ENCODE peak calls at places on chromosomes 16 and 17, in five cellular contexts. S is fibroblast of lung, T is AG09309, Q is cardiac muscle cell, X is GM06990. Z is an unnamed sample.

GRCh38 chr16:14564323-14564722 is 65.7 kb downstream of the PARN start:
- DNase-seq in S (no peak), T (no peak), Q (no peak), X (no peak), Z (no peak)

GRCh38 chr16:17431012-17431411 is 39.7 kb downstream of the XYLT1 start:
- DNase-seq in S (peak; percentile 65), T (no peak), Q (no peak), X (no peak), Z (no peak)

GRCh38 chr17:15480209-15480608 is 12.8 kb upstream of the CDRT4 start:
- DNase-seq in S (no peak), T (no peak), Q (no peak), X (no peak), Z (no peak)

GRCh38 chr17:51165680-51166197 is 472 bp upstream of the NME2 start:
- DNase-seq in S (peak; percentile 47), T (no peak), Q (no peak), X (no peak), Z (no peak)

GRCh38 chr17:74202879-74203432 is 522 bp upstream of the RPL38 start:
- DNase-seq in S (no peak), T (no peak), Q (no peak), X (no peak), Z (no peak)

GRCh38 chr17:57106107-57106835 is 21.2 kb downstream of the AKAP1 start:
- DNase-seq in S (no peak), T (no peak), Q (no peak), X (no peak), Z (no peak)

GRCh38 chr17:27535178-27535928 is 79.1 kb downstream of the KSR1 start:
- DNase-seq in S (peak; percentile 27), T (no peak), Q (no peak), X (no peak), Z (no peak)

GRCh38 chr16:9824191-9824590 is 358.0 kb downstream of the GRIN2A start:
- DNase-seq in S (no peak), T (no peak), Q (no peak), X (no peak), Z (no peak)

GRCh38 chr16:49608801-49609200 is 235.2 kb downstream of the C16orf78 start:
- DNase-seq in S (peak; percentile 73), T (peak; percentile 64), Q (peak; percentile 77), X (no peak), Z (no peak)

GRCh38 chr16:85202631-85203461 is 90.6 kb upstream of the CIBAR2 start:
- DNase-seq in S (peak; percentile 94), T (peak; percentile 67), Q (peak; percentile 98), X (no peak), Z (no peak)

GRCh38 chr17:2090804-2091534 is 36.1 kb downstream of the HIC1 start:
- DNase-seq in S (peak; percentile 98), T (peak; percentile 89), Q (peak; percentile 95), X (no peak), Z (no peak)

GRCh38 chr17:2095536-2095910 is 40.6 kb downstream of the HIC1 start:
- DNase-seq in S (no peak), T (no peak), Q (no peak), X (no peak), Z (no peak)

GRCh38 chr17:2093349-2093748 is 38.4 kb downstream of the HIC1 start:
- DNase-seq in S (no peak), T (no peak), Q (no peak), X (no peak), Z (no peak)

GRCh38 chr17:2092253-2092652 is 37.4 kb downstream of the HIC1 start:
- DNase-seq in S (no peak), T (no peak), Q (no peak), X (no peak), Z (no peak)

DNA sequence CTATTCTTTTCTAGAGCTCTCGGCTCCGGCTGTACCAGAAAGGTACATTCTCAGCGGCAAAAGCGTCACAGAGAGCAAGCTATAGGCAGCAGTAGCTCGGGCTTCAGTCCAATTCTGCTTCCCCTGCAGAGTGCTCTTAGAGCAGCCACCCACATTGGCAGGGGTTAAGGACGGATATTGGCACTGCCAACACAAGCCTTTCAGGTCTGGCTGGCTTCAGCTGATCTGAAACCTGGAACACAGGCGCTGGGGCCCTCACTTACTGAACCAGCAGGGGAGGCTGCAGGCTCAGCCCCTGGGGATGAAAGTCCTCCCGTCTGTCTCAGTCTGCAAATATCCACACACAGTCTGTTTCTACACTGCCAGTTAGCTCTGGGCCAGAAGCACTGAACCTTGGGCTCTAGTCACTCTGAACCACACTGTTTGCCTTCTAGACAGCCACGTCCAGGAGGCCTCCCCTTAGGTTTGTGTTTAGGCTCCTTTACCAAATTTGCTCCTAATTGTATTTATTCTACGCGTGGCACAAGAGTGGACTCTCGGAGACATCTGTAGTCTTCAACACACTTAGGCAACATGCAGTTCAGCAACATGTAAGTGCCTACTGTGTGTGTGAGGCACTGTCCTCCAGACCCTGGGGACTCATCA is 40.1 kb downstream of the HIC1 start:
- DNase-seq in S (peak; percentile 80), T (no peak), Q (peak; percentile 79), X (no peak), Z (peak; percentile 30)
- TF ChIP-seq CTCF in S (peak; percentile 80), T (peak; percentile 72), Q (peak; percentile 77), X (peak; percentile 48), Z (peak; percentile 40)

DNA sequence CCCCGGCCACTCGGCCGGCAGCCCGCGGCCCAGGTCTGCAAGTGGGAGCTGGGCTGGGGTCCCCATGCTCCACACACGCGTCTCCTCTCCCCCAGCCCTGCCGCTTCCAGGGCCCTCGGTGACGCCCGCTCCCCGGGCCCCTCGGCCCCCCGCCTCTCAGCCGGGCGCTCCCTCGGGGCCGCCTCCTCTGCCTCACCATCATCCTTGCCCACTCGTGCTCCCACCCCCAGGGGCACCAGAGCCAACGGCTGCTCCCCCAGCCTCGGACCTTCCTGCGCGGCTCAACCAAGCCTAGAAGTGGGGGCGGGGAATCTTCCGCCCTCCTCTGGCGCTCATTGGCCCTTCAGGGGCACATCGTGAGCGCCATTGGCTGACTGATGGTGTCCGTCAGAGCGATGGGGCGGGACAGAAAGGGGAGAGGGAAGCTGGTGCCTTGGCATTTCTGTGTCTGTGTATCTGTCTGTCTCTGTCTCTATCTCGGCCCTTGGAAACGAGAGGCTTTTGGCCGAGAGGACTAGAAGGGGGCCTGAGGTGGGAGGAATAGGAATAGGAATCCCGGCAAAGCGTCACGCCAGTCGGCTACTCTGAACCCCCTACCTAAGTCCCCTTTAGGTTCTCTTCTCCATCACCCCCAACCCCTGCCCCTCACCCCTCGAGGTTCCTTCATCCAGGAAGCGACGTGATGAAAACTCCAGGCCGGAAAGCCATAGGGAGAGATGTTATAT is 88.9 kb downstream of the CDC27 start:
- DNase-seq in S (peak; percentile 78), T (peak; percentile 45), Q (peak; percentile 91), X (peak; percentile 81), Z (peak; percentile 86)
- TF ChIP-seq CTCF in S (no peak), T (no peak), Q (no peak), X (no peak), Z (no peak)

DNA sequence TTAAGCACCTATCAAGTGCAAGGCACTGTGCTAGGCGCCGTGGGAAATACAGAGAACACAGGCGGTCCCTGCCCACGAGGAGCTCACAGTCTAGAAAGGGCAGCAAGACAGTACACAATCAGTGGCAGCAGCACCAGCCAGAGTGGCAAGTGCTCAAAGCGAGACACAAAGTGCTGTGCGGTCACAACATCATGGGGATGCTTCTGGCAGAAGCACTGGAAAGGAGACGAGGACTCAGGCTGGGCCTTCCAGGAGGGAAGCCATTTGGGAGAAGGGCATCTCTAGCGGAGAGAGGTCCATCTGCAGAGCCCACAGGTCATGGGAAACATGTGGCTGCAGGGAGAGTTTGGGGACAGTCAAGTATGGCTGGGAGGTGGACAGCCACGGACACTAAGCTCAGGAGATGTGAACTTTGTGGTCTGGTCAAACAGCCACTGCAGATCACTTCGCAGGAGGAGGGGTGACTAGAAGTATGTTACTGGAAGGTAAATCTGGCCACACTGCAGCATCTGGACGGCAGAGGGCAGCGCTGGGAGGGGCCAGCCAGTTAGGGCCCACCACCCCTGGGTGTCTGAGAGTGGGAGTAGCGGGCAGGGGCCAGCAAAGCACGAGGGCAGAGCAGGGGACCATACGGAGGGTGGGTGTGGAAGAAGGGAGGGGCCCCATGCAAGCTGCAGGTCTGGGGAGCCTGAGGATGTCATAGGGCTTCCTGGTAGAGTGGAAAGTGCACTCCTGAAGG is 71.1 kb downstream of the N4BP1 start:
- DNase-seq in S (no peak), T (no peak), Q (no peak), X (no peak), Z (no peak)
- TF ChIP-seq CTCF in S (peak; percentile 33), T (peak; percentile 46), Q (peak; percentile 53), X (no peak), Z (no peak)

GRCh38 chr17:7408341-7408740 is 696 bp downstream of the NLGN2 start:
- DNase-seq in S (no peak), T (no peak), Q (no peak), X (no peak), Z (no peak)

GRCh38 chr17:7405882-7406825 is 1.5 kb upstream of the NLGN2 start:
- DNase-seq in S (no peak), T (no peak), Q (no peak), X (no peak), Z (no peak)

GRCh38 chr17:7405413-7405881 is 1.6 kb upstream of the TMEM256 start:
- DNase-seq in S (no peak), T (no peak), Q (no peak), X (no peak), Z (no peak)

GRCh38 chr17:7407483-7408231 is at the start of gene NLGN2:
- DNase-seq in S (no peak), T (no peak), Q (no peak), X (no peak), Z (no peak)

DNA sequence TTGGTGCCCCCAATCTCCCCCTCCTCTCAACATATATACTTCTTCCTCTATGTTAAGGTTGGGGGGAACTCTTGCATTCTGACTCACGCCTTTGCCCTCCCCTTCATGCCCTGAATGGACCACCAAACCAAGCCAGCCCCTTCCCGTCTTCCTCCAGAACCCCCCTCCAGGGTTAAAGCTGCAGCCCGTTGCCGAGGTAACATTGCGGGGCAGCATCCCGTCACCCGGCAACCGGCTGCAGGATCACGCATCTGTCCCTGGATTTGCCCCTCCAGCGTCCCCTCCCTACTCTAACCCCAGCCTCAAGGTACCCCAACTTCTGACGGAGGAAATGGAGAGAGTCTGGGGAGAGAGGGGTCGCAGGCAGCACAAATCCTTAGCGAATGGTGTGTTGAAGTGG is 612 bp upstream of the NLGN2 start:
- DNase-seq in S (no peak), T (no peak), Q (no peak), X (no peak), Z (no peak)
- TF ChIP-seq CTCF in S (no peak), T (no peak), Q (no peak), X (no peak), Z (no peak)

GRCh38 chr17:50035421-50035879 is 20.5 kb upstream of the ITGA3 start:
- DNase-seq in S (no peak), T (no peak), Q (no peak), X (no peak), Z (no peak)
- TF ChIP-seq CTCF in S (peak; percentile 2), T (no peak), Q (peak; percentile 7), X (no peak), Z (no peak)

DNA sequence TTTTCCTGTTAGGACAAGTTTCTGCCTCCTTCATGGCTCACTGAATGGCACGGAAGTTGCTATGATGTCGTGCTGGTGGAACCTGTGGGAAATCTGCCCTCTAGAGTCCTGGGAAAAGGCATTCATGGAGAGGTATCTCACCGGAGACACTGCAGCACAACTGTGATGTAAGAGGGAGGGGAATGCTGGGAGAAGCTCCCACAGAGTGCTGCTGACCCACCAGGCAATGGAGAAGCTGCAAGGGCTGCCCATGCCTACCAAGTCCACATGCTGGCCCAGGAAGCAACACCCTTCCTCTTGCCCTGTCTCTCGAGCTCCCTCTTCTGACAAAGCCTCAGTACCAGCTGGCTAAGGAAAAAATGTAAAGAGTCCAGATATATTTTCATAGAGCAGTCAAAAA is 45.2 kb upstream of the SLC5A11 start:
- DNase-seq in S (peak; percentile 33), T (no peak), Q (peak; percentile 40), X (no peak), Z (no peak)
- TF ChIP-seq CTCF in S (peak; percentile 10), T (no peak), Q (peak; percentile 38), X (peak; percentile 41), Z (no peak)

Z was measured in GM20000.